ENCODE peak calls at places on chromosomes 6 and 20, in six cellular contexts. One of them, this sample, is unnamed.
A peak's percentile ranks its signal among the peaks of the same experiment; 100 is the strongest.

GRCh38 chr6:34950849-34951248 is 61.8 kb downstream of the ANKS1A start:
- DNase-seq in transverse colon: no peak
- DNase-seq in tibial artery: no peak
- DNase-seq in CD4-positive, alpha-beta T cell: no peak
- DNase-seq in cardiac muscle cell: no peak
- DNase-seq in stomach: no peak
- DNase-seq in this sample: no peak

GRCh38 chr6:144594571-144594970 is 309.4 kb downstream of the UTRN start:
- DNase-seq in transverse colon: no peak
- DNase-seq in tibial artery: no peak
- DNase-seq in CD4-positive, alpha-beta T cell: no peak
- DNase-seq in cardiac muscle cell: no peak
- DNase-seq in stomach: no peak
- DNase-seq in this sample: no peak

GRCh38 chr6:53492860-53493634 is 51.9 kb downstream of the GCLC start:
- DNase-seq in transverse colon: no peak
- DNase-seq in tibial artery: no peak
- DNase-seq in CD4-positive, alpha-beta T cell: no peak
- DNase-seq in cardiac muscle cell: peak; percentile 65
- DNase-seq in stomach: no peak
- DNase-seq in this sample: peak; percentile 44

GRCh38 chr6:147675281-147675680 is 166.8 kb downstream of the SAMD5 start:
- DNase-seq in transverse colon: no peak
- DNase-seq in tibial artery: no peak
- DNase-seq in CD4-positive, alpha-beta T cell: no peak
- DNase-seq in cardiac muscle cell: no peak
- DNase-seq in stomach: no peak
- DNase-seq in this sample: peak; percentile 10

GRCh38 chr20:50866036-50866685 is 65.1 kb downstream of the ADNP start:
- DNase-seq in transverse colon: no peak
- DNase-seq in tibial artery: no peak
- DNase-seq in CD4-positive, alpha-beta T cell: no peak
- DNase-seq in cardiac muscle cell: no peak
- DNase-seq in stomach: no peak
- DNase-seq in this sample: no peak

GRCh38 chr6:5110246-5110645 is 25.1 kb downstream of the PPP1R3G start:
- DNase-seq in transverse colon: no peak
- DNase-seq in tibial artery: no peak
- DNase-seq in CD4-positive, alpha-beta T cell: no peak
- DNase-seq in cardiac muscle cell: no peak
- DNase-seq in stomach: no peak
- DNase-seq in this sample: no peak

GRCh38 chr6:218153-219018 is 73.9 kb upstream of the DUSP22 start:
- DNase-seq in transverse colon: peak; percentile 22
- DNase-seq in tibial artery: no peak
- DNase-seq in CD4-positive, alpha-beta T cell: no peak
- DNase-seq in cardiac muscle cell: no peak
- DNase-seq in stomach: no peak
- DNase-seq in this sample: no peak

GRCh38 chr20:12528591-12529041 is 480.2 kb upstream of the SPTLC3 start:
- DNase-seq in transverse colon: no peak
- DNase-seq in tibial artery: no peak
- DNase-seq in CD4-positive, alpha-beta T cell: no peak
- DNase-seq in cardiac muscle cell: no peak
- DNase-seq in stomach: no peak
- DNase-seq in this sample: no peak

GRCh38 chr6:2432258-2432657 is 186.9 kb upstream of the GMDS start:
- DNase-seq in transverse colon: no peak
- DNase-seq in tibial artery: no peak
- DNase-seq in CD4-positive, alpha-beta T cell: no peak
- DNase-seq in cardiac muscle cell: no peak
- DNase-seq in stomach: no peak
- DNase-seq in this sample: peak; percentile 80

GRCh38 chr6:112437053-112437452 is 89.9 kb downstream of the RFPL4B start:
- DNase-seq in transverse colon: no peak
- DNase-seq in tibial artery: no peak
- DNase-seq in CD4-positive, alpha-beta T cell: no peak
- DNase-seq in cardiac muscle cell: peak; percentile 89
- DNase-seq in stomach: no peak
- DNase-seq in this sample: no peak

GRCh38 chr6:46014511-46015118 is 1.0 kb downstream of the CLIC5 start:
- DNase-seq in transverse colon: peak; percentile 45
- DNase-seq in tibial artery: no peak
- DNase-seq in CD4-positive, alpha-beta T cell: peak; percentile 22
- DNase-seq in cardiac muscle cell: peak; percentile 63
- DNase-seq in stomach: no peak
- DNase-seq in this sample: no peak

GRCh38 chr20:12049125-12049524 is 131.4 kb downstream of the BTBD3 start:
- DNase-seq in transverse colon: no peak
- DNase-seq in tibial artery: no peak
- DNase-seq in CD4-positive, alpha-beta T cell: no peak
- DNase-seq in cardiac muscle cell: no peak
- DNase-seq in stomach: no peak
- DNase-seq in this sample: no peak

GRCh38 chr6:116191881-116192280 is 62.0 kb downstream of the TSPYL4 start:
- DNase-seq in transverse colon: no peak
- DNase-seq in tibial artery: no peak
- DNase-seq in CD4-positive, alpha-beta T cell: no peak
- DNase-seq in cardiac muscle cell: no peak
- DNase-seq in stomach: no peak
- DNase-seq in this sample: no peak

GRCh38 chr6:71332012-71332411 is 43.4 kb downstream of the OGFRL1 start:
- DNase-seq in transverse colon: no peak
- DNase-seq in tibial artery: no peak
- DNase-seq in CD4-positive, alpha-beta T cell: no peak
- DNase-seq in cardiac muscle cell: no peak
- DNase-seq in stomach: no peak
- DNase-seq in this sample: no peak

GRCh38 chr6:3230275-3231212 is 3.1 kb upstream of the TUBB2B start:
- DNase-seq in transverse colon: no peak
- DNase-seq in tibial artery: no peak
- DNase-seq in CD4-positive, alpha-beta T cell: no peak
- DNase-seq in cardiac muscle cell: peak; percentile 43
- DNase-seq in stomach: no peak
- DNase-seq in this sample: no peak

GRCh38 chr6:68895929-68896328 is 260.8 kb downstream of the ADGRB3 start:
- DNase-seq in transverse colon: no peak
- DNase-seq in tibial artery: no peak
- DNase-seq in CD4-positive, alpha-beta T cell: no peak
- DNase-seq in cardiac muscle cell: no peak
- DNase-seq in stomach: no peak
- DNase-seq in this sample: no peak

GRCh38 chr20:43914697-43915208 is at the start of gene TOX2:
- DNase-seq in transverse colon: peak; percentile 62
- DNase-seq in tibial artery: no peak
- DNase-seq in CD4-positive, alpha-beta T cell: peak; percentile 42
- DNase-seq in cardiac muscle cell: peak; percentile 80
- DNase-seq in stomach: no peak
- DNase-seq in this sample: peak; percentile 80

GRCh38 chr6:34067814-34068213 is 78.1 kb downstream of the GRM4 start:
- DNase-seq in transverse colon: no peak
- DNase-seq in tibial artery: no peak
- DNase-seq in CD4-positive, alpha-beta T cell: no peak
- DNase-seq in cardiac muscle cell: no peak
- DNase-seq in stomach: no peak
- DNase-seq in this sample: no peak

GRCh38 chr6:30740540-30740870 is 2.0 kb downstream of the FLOT1 start:
- DNase-seq in transverse colon: no peak
- DNase-seq in tibial artery: no peak
- DNase-seq in CD4-positive, alpha-beta T cell: no peak
- DNase-seq in cardiac muscle cell: no peak
- DNase-seq in stomach: no peak
- DNase-seq in this sample: no peak

GRCh38 chr20:53878262-53879047 is 191.9 kb downstream of the BCAS1 start:
- DNase-seq in transverse colon: no peak
- DNase-seq in tibial artery: no peak
- DNase-seq in CD4-positive, alpha-beta T cell: no peak
- DNase-seq in cardiac muscle cell: no peak
- DNase-seq in stomach: no peak
- DNase-seq in this sample: no peak

DNA sequence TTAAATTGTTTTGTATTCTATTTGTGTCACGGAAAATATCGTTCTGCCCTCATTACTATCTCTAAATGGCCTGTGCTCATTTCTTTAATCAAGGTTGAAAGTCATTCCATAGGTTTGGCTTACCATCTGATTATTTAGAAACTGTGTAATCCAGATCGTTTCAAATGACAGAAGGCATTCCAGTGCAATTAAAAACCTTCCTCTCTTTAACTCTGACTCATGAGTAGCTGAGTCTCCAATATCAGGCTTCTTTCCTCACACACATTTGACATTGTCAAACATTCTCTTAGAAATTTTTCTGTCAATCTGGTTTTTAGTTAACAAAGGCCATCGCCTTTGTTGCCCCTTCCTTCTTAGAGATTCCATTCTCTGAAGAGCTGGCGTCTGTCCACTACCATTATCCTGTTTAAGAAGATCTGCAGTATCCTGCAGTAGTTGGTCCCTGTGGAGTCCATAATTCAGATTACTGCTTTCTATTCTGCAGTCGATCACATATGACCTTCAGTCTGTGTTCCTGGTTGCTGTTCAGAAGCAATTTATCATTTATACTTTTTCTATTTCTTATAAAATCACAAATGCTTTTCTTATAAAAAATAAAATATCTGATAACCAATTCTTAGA is 3.9 kb upstream of the TRDN start:
- DNase-seq in transverse colon: no peak
- DNase-seq in tibial artery: no peak
- DNase-seq in CD4-positive, alpha-beta T cell: no peak
- DNase-seq in cardiac muscle cell: no peak
- DNase-seq in stomach: no peak
- DNase-seq in this sample: no peak
- H3K27ac ChIP-seq in transverse colon: no peak overlapping the region
- H3K27ac ChIP-seq in tibial artery: no peak overlapping the region
- H3K27ac ChIP-seq in CD4-positive, alpha-beta T cell: no peak overlapping the region
- H3K27ac ChIP-seq in cardiac muscle cell: no peak overlapping the region
- H3K27ac ChIP-seq in stomach: no peak overlapping the region
- H3K27ac ChIP-seq in this sample: no peak overlapping the region

DNA sequence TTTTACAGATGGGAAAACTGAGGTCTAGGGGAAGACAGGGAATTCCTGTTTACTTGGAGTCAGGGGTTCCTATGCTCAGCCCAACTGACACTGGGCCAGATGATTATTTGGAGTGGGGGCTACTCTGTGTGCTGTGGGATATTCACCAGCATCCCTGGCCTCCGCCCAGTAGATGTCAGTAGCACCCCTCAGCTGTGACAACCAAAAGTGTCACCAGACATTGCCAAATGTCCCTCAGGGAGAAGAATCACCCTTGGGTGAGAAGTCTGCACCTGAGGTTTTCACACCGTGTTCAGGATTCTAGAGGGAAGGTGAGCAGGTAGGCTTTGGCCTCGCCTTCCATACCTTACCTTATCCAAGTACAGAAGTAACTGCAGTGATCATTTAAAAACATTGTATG is 27.6 kb downstream of the CDH26 start:
- DNase-seq in transverse colon: no peak
- DNase-seq in tibial artery: no peak
- DNase-seq in CD4-positive, alpha-beta T cell: no peak
- DNase-seq in cardiac muscle cell: no peak
- DNase-seq in stomach: no peak
- DNase-seq in this sample: no peak
- TF ChIP-seq CTCF in transverse colon: no peak
- TF ChIP-seq CTCF in tibial artery: no peak
- TF ChIP-seq CTCF in CD4-positive, alpha-beta T cell: no peak
- TF ChIP-seq CTCF in cardiac muscle cell: no peak
- TF ChIP-seq CTCF in stomach: no peak
- TF ChIP-seq CTCF in this sample: peak; percentile 26

GRCh38 chr6:150271501-150272263 is 97.1 kb upstream of the IYD start:
- DNase-seq in transverse colon: no peak
- DNase-seq in tibial artery: no peak
- DNase-seq in CD4-positive, alpha-beta T cell: no peak
- DNase-seq in cardiac muscle cell: no peak
- DNase-seq in stomach: no peak
- DNase-seq in this sample: no peak

GRCh38 chr6:150271172-150271500 is 97.7 kb upstream of the IYD start:
- DNase-seq in transverse colon: no peak
- DNase-seq in tibial artery: no peak
- DNase-seq in CD4-positive, alpha-beta T cell: no peak
- DNase-seq in cardiac muscle cell: no peak
- DNase-seq in stomach: no peak
- DNase-seq in this sample: no peak

GRCh38 chr6:150269130-150269856 is 99.5 kb upstream of the IYD start:
- DNase-seq in transverse colon: no peak
- DNase-seq in tibial artery: no peak
- DNase-seq in CD4-positive, alpha-beta T cell: no peak
- DNase-seq in cardiac muscle cell: no peak
- DNase-seq in stomach: no peak
- DNase-seq in this sample: no peak

GRCh38 chr6:150269857-150270223 is 99.0 kb upstream of the IYD start:
- DNase-seq in transverse colon: no peak
- DNase-seq in tibial artery: no peak
- DNase-seq in CD4-positive, alpha-beta T cell: no peak
- DNase-seq in cardiac muscle cell: no peak
- DNase-seq in stomach: no peak
- DNase-seq in this sample: peak; percentile 98

GRCh38 chr6:150270330-150271052 is 98.3 kb upstream of the IYD start:
- DNase-seq in transverse colon: no peak
- DNase-seq in tibial artery: no peak
- DNase-seq in CD4-positive, alpha-beta T cell: no peak
- DNase-seq in cardiac muscle cell: no peak
- DNase-seq in stomach: no peak
- DNase-seq in this sample: no peak
- H3K27ac ChIP-seq in transverse colon: no peak overlapping the region
- H3K27ac ChIP-seq in tibial artery: no peak overlapping the region
- H3K27ac ChIP-seq in CD4-positive, alpha-beta T cell: no peak overlapping the region
- H3K27ac ChIP-seq in cardiac muscle cell: no peak overlapping the region
- H3K27ac ChIP-seq in stomach: no peak overlapping the region
- H3K27ac ChIP-seq in this sample: peak overlapping the region; percentile 92

GRCh38 chr6:149934249-149935156 is 7.3 kb upstream of the ULBP2 start:
- DNase-seq in transverse colon: peak; percentile 75
- DNase-seq in tibial artery: peak; percentile 69
- DNase-seq in CD4-positive, alpha-beta T cell: peak; percentile 62
- DNase-seq in cardiac muscle cell: peak; percentile 67
- DNase-seq in stomach: peak; percentile 73
- DNase-seq in this sample: no peak

GRCh38 chr6:149936743-149937142 is 5.1 kb upstream of the ULBP2 start:
- DNase-seq in transverse colon: no peak
- DNase-seq in tibial artery: no peak
- DNase-seq in CD4-positive, alpha-beta T cell: no peak
- DNase-seq in cardiac muscle cell: no peak
- DNase-seq in stomach: no peak
- DNase-seq in this sample: no peak

GRCh38 chr6:149933461-149933860 is 8.4 kb upstream of the ULBP2 start:
- DNase-seq in transverse colon: no peak
- DNase-seq in tibial artery: no peak
- DNase-seq in CD4-positive, alpha-beta T cell: no peak
- DNase-seq in cardiac muscle cell: no peak
- DNase-seq in stomach: no peak
- DNase-seq in this sample: no peak

GRCh38 chr6:149935246-149935645 is 6.6 kb upstream of the ULBP2 start:
- DNase-seq in transverse colon: no peak
- DNase-seq in tibial artery: no peak
- DNase-seq in CD4-positive, alpha-beta T cell: no peak
- DNase-seq in cardiac muscle cell: no peak
- DNase-seq in stomach: no peak
- DNase-seq in this sample: no peak

DNA sequence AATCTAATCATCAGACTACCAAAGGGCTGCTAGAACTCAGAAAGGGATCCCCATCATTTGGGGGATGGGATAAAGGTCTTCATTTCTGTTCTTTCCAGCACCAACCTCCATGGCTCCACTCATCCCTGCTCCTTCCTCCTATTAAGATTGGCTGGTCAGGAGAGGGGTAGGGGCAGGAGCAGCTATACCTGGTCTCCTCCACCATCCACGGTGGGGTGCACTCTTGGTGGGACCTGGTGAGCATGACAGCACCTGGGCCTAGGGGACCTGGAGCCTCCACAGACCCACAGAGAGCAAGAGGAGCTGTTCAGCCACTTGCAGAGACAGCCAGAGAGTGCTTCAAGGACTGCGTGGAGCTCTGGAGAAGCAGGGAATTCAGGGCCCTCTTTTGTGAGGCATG is 6.1 kb upstream of the ULBP2 start:
- DNase-seq in transverse colon: no peak
- DNase-seq in tibial artery: no peak
- DNase-seq in CD4-positive, alpha-beta T cell: no peak
- DNase-seq in cardiac muscle cell: no peak
- DNase-seq in stomach: no peak
- DNase-seq in this sample: no peak
- TF ChIP-seq CTCF in transverse colon: no peak
- TF ChIP-seq CTCF in tibial artery: no peak
- TF ChIP-seq CTCF in CD4-positive, alpha-beta T cell: no peak
- TF ChIP-seq CTCF in cardiac muscle cell: no peak
- TF ChIP-seq CTCF in stomach: no peak
- TF ChIP-seq CTCF in this sample: no peak